ENCODE peak calls at places on chromosomes 3 and 15, in ten cellular contexts. G is testis; P is breast epithelium; X is H1; R is CD8-positive, alpha-beta memory T cell; D is effector memory CD4-positive, alpha-beta T cell; Q is AG04450; Z is mesenchymal stem cell; L is mammary epithelial cell; Y is PC-3. V is an unnamed sample.

GRCh38 chr15:79629687-79630086 is 197.6 kb downstream of the MINAR1 start:
- DNase-seq in G (no peak), P (no peak), X (no peak), R (no peak), D (no peak), Q (no peak), Z (no peak), L (no peak), Y (no peak), V (no peak)

GRCh38 chr3:14371573-14372474 is 30.6 kb upstream of the SLC6A6 start:
- DNase-seq in G (peak; percentile 64), P (peak; percentile 75), X (no peak), R (no peak), D (no peak), Q (no peak), Z (peak; percentile 75), L (peak; percentile 52), Y (peak; percentile 95), V (no peak)

GRCh38 chr3:13335062-13335461 is 85.1 kb downstream of the NUP210 start:
- DNase-seq in G (no peak), P (no peak), X (no peak), R (no peak), D (no peak), Q (no peak), Z (no peak), L (no peak), Y (no peak), V (no peak)

GRCh38 chr3:123194552-123194951 is 7.2 kb upstream of the SEC22A start:
- DNase-seq in G (peak; percentile 20), P (no peak), X (peak; percentile 78), R (no peak), D (no peak), Q (no peak), Z (peak; percentile 49), L (no peak), Y (no peak), V (no peak)

GRCh38 chr15:49212897-49213296 is 42.9 kb downstream of the GALK2 start:
- DNase-seq in G (no peak), P (no peak), X (no peak), R (no peak), D (no peak), Q (no peak), Z (no peak), L (no peak), Y (peak; percentile 6), V (no peak)

GRCh38 chr15:52252781-52253180 is 42.8 kb downstream of the MYO5C start:
- DNase-seq in G (no peak), P (no peak), X (no peak), R (no peak), D (no peak), Q (peak; percentile 69), Z (peak; percentile 95), L (peak; percentile 93), Y (peak; percentile 93), V (no peak)

GRCh38 chr3:134381836-134382442 is 7.7 kb upstream of the AMOTL2 start:
- DNase-seq in G (no peak), P (peak; percentile 87), X (no peak), R (no peak), D (no peak), Q (no peak), Z (no peak), L (peak; percentile 97), Y (peak; percentile 95), V (no peak)

GRCh38 chr3:2603734-2604297 is 505.1 kb downstream of the CNTN4 start:
- DNase-seq in G (no peak), P (no peak), X (no peak), R (no peak), D (no peak), Q (no peak), Z (peak; percentile 23), L (no peak), Y (no peak), V (no peak)

GRCh38 chr15:63726491-63726890 is 107.3 kb downstream of the HERC1 start:
- DNase-seq in G (no peak), P (no peak), X (no peak), R (no peak), D (no peak), Q (no peak), Z (no peak), L (no peak), Y (no peak), V (no peak)

GRCh38 chr3:52290596-52291507 is 3.2 kb downstream of the GLYCTK start:
- DNase-seq in G (no peak), P (no peak), X (no peak), R (no peak), D (no peak), Q (no peak), Z (no peak), L (no peak), Y (no peak), V (no peak)

GRCh38 chr3:52289338-52289746 is 1.7 kb downstream of the GLYCTK start:
- DNase-seq in G (no peak), P (no peak), X (no peak), R (no peak), D (no peak), Q (no peak), Z (no peak), L (no peak), Y (no peak), V (no peak)

GRCh38 chr3:52286777-52287110 is 884 bp upstream of the GLYCTK start:
- DNase-seq in G (no peak), P (peak; percentile 7), X (no peak), R (no peak), D (no peak), Q (no peak), Z (no peak), L (peak; percentile 29), Y (no peak), V (no peak)

GRCh38 chr3:52289747-52290595 is 2.3 kb downstream of the GLYCTK start:
- DNase-seq in G (no peak), P (no peak), X (no peak), R (no peak), D (no peak), Q (no peak), Z (no peak), L (no peak), Y (no peak), V (no peak)

GRCh38 chr3:52288674-52289073 is 1.0 kb downstream of the GLYCTK start:
- DNase-seq in G (no peak), P (no peak), X (no peak), R (no peak), D (no peak), Q (no peak), Z (no peak), L (no peak), Y (no peak), V (no peak)
- H3K27ac ChIP-seq in G (peak overlapping the region; percentile 99), P (peak overlapping the region; percentile 99), X (no peak overlapping the region), R (peak overlapping the region; percentile 99), D (peak overlapping the region; percentile 100), Q (no peak overlapping the region), Z (no peak overlapping the region), L (no peak overlapping the region), Y (no peak overlapping the region), V (no peak overlapping the region)

GRCh38 chr15:88624156-88624970 is 3.2 kb downstream of the AEN start:
- DNase-seq in G (no peak), P (no peak), X (no peak), R (peak; percentile 71), D (peak; percentile 38), Q (no peak), Z (peak; percentile 76), L (no peak), Y (no peak), V (no peak)

GRCh38 chr15:88622605-88622975 is 1.4 kb downstream of the AEN start:
- DNase-seq in G (no peak), P (no peak), X (no peak), R (no peak), D (no peak), Q (no peak), Z (no peak), L (no peak), Y (no peak), V (no peak)

GRCh38 chr15:88623061-88623460 is 1.9 kb downstream of the AEN start:
- DNase-seq in G (no peak), P (no peak), X (no peak), R (no peak), D (no peak), Q (peak; percentile 34), Z (peak; percentile 85), L (peak; percentile 92), Y (peak; percentile 92), V (no peak)

GRCh38 chr15:88624971-88625290 is 3.8 kb downstream of the AEN start:
- DNase-seq in G (no peak), P (no peak), X (no peak), R (no peak), D (no peak), Q (no peak), Z (no peak), L (no peak), Y (no peak), V (no peak)

GRCh38 chr15:88623632-88624031 is 2.5 kb downstream of the AEN start:
- DNase-seq in G (no peak), P (no peak), X (no peak), R (no peak), D (no peak), Q (no peak), Z (no peak), L (no peak), Y (no peak), V (no peak)
- H3K27ac ChIP-seq in G (no peak overlapping the region), P (no peak overlapping the region), X (no peak overlapping the region), R (peak overlapping the region; percentile 71), D (peak overlapping the region; percentile 87), Q (peak overlapping the region; percentile 65), Z (peak overlapping the region; percentile 39), L (peak overlapping the region; percentile 95), Y (peak overlapping the region; percentile 98), V (no peak overlapping the region)

DNA sequence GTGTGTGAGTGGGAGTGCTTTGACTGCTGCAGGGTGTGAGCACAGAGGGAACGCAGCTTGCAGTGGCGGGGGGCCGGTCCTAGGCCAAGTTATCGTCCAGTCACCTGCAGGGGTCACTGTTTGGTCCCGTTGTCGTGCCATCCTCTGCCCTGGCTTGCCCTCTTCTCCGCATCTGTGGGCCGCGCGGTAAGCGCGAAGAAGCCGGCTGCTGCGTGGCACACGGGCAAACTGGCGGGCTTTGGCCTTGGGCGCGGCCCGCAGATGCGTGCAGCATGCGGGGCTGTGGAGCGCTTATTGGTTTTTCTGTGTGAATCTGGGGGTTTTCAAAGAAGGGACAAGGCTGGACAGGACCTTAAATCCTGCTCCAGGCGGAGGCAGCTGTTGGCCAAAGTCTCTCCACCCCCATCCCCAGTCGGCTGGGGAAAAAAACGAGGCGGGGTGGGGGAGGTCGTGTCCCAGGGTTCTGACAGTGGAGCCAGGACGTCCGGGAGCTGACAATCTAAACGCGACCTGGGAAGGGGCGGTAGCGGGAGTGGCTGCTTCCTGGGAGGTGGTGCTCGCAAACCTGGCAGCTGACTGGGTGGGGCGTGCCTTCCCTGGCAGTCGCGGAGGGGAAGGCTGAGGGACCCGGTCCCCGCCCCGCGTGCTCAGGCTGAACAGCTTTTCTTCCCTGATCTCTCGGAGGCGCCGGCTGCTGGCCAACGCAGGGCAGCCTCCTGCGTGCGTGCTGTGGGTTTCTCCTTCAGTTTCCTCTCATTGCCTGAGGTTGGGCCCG is 39.7 kb upstream of the VEPH1 start:
- DNase-seq in G (peak; percentile 78), P (peak; percentile 74), X (peak; percentile 85), R (no peak), D (no peak), Q (peak; percentile 36), Z (peak; percentile 33), L (peak; percentile 16), Y (peak; percentile 85), V (no peak)
- H3K27ac ChIP-seq in G (no peak overlapping the region), P (peak overlapping the region; percentile 80), X (no peak overlapping the region), R (no peak overlapping the region), D (no peak overlapping the region), Q (peak overlapping the region; percentile 21), Z (no peak overlapping the region), L (no peak overlapping the region), Y (no peak overlapping the region), V (no peak overlapping the region)

GRCh38 chr15:89513284-89513683 is 16.9 kb upstream of the RHCG start:
- DNase-seq in G (no peak), P (no peak), X (no peak), R (no peak), D (no peak), Q (no peak), Z (no peak), L (peak; percentile 91), Y (no peak), V (no peak)
- H3K27ac ChIP-seq in G (no peak overlapping the region), P (no peak overlapping the region), X (no peak overlapping the region), R (no peak overlapping the region), D (no peak overlapping the region), Q (no peak overlapping the region), Z (no peak overlapping the region), L (peak overlapping the region; percentile 91), Y (no peak overlapping the region), V (no peak overlapping the region)

V was measured in substantia nigra.